ENCODE peak calls at places on chromosomes 6 and 20, in six cellular contexts. Q, W, V, G, S and J are unnamed samples.

GRCh38 chr6:25331085-25331685 is 52.0 kb downstream of the CARMIL1 start:
- DNase-seq in Q (no peak), W (no peak), V (no peak), G (no peak), S (no peak), J (no peak)

GRCh38 chr6:143251288-143251687 is 190.6 kb downstream of the AIG1 start:
- DNase-seq in Q (no peak), W (no peak), V (no peak), G (no peak), S (no peak), J (no peak)

GRCh38 chr6:30495993-30496392 is 6.7 kb downstream of the HLA-E start:
- DNase-seq in Q (no peak), W (no peak), V (no peak), G (no peak), S (no peak), J (no peak)

GRCh38 chr6:108732101-108732870 is 115.9 kb upstream of the ARMC2 start:
- DNase-seq in Q (no peak), W (no peak), V (no peak), G (no peak), S (no peak), J (no peak)

GRCh38 chr6:147905721-147906120 is 397.2 kb downstream of the SAMD5 start:
- DNase-seq in Q (no peak), W (no peak), V (no peak), G (no peak), S (no peak), J (no peak)

GRCh38 chr20:52172392-52173047 is 19.1 kb downstream of the ZFP64 start:
- DNase-seq in Q (no peak), W (no peak), V (no peak), G (no peak), S (no peak), J (no peak)

GRCh38 chr6:126444874-126445273 is 105.0 kb downstream of the CENPW start:
- DNase-seq in Q (no peak), W (no peak), V (no peak), G (no peak), S (no peak), J (no peak)

GRCh38 chr6:18507561-18507960 is 120.4 kb downstream of the RNF144B start:
- DNase-seq in Q (no peak), W (no peak), V (no peak), G (no peak), S (no peak), J (no peak)

GRCh38 chr6:122145246-122145645 is 254.2 kb upstream of the HSF2 start:
- DNase-seq in Q (no peak), W (no peak), V (no peak), G (no peak), S (no peak), J (no peak)

GRCh38 chr20:10671221-10671849 is 2.5 kb downstream of the JAG1 start:
- DNase-seq in Q (peak), W (peak), V (peak), G (peak), S (peak), J (peak)

GRCh38 chr6:77626431-77626830 is 26.4 kb upstream of the MEI4 start:
- DNase-seq in Q (no peak), W (no peak), V (no peak), G (no peak), S (no peak), J (no peak)

GRCh38 chr20:58524814-58525213 is 9.6 kb upstream of the APCDD1L start:
- DNase-seq in Q (peak), W (no peak), V (no peak), G (no peak), S (no peak), J (no peak)

GRCh38 chr6:30463651-30464618 is 25.4 kb upstream of the HLA-E start:
- DNase-seq in Q (no peak), W (peak), V (no peak), G (peak), S (no peak), J (peak)

GRCh38 chr6:4670295-4670694 is 105.9 kb upstream of the CDYL start:
- DNase-seq in Q (no peak), W (no peak), V (no peak), G (no peak), S (no peak), J (no peak)

GRCh38 chr6:33822575-33823395 is 19.0 kb upstream of the MLN start:
- DNase-seq in Q (peak), W (peak), V (peak), G (no peak), S (peak), J (peak)

GRCh38 chr20:36543187-36544133 is 2.1 kb downstream of the MYL9 start:
- DNase-seq in Q (no peak), W (no peak), V (no peak), G (no peak), S (no peak), J (no peak)

GRCh38 chr6:134071876-134072275 is 19.5 kb upstream of the SLC2A12 start:
- DNase-seq in Q (no peak), W (no peak), V (no peak), G (no peak), S (no peak), J (no peak)

GRCh38 chr6:106967936-106968555 is 6.5 kb downstream of the CD24 start:
- DNase-seq in Q (no peak), W (no peak), V (no peak), G (no peak), S (no peak), J (no peak)

GRCh38 chr6:125477141-125477540 is 175.4 kb upstream of the HDDC2 start:
- DNase-seq in Q (no peak), W (no peak), V (no peak), G (no peak), S (no peak), J (no peak)

GRCh38 chr20:32999603-33000250 is 4.5 kb downstream of the SUN5 start:
- DNase-seq in Q (no peak), W (peak), V (no peak), G (no peak), S (no peak), J (peak)

GRCh38 chr6:147604373-147604772 is 95.9 kb downstream of the SAMD5 start:
- DNase-seq in Q (no peak), W (no peak), V (no peak), G (no peak), S (no peak), J (no peak)

GRCh38 chr20:25418779-25419178 is 11.3 kb downstream of the GINS1 start:
- DNase-seq in Q (no peak), W (no peak), V (no peak), G (no peak), S (no peak), J (no peak)

GRCh38 chr6:106997392-106998257 is 23.1 kb upstream of the CD24 start:
- DNase-seq in Q (peak), W (peak), V (peak), G (peak), S (peak), J (peak)

GRCh38 chr20:38617011-38617829 is 15.6 kb downstream of the ARHGAP40 start:
- DNase-seq in Q (peak), W (peak), V (no peak), G (no peak), S (no peak), J (no peak)

GRCh38 chr6:56246544-56246940 is 838 bp downstream of the COL21A1 start:
- DNase-seq in Q (no peak), W (no peak), V (no peak), G (no peak), S (no peak), J (no peak)

GRCh38 chr6:2581611-2582010 is 169.1 kb downstream of the MYLK4 start:
- DNase-seq in Q (no peak), W (no peak), V (peak), G (no peak), S (no peak), J (no peak)

GRCh38 chr6:69867075-69867911 is 937 bp downstream of the COL19A1 start:
- DNase-seq in Q (peak), W (peak), V (peak), G (no peak), S (peak), J (peak)

GRCh38 chr6:31402324-31403282 is 792 bp upstream of the MICA start:
- DNase-seq in Q (no peak), W (no peak), V (no peak), G (no peak), S (peak), J (no peak)

GRCh38 chr6:26071135-26071534 is 16.1 kb upstream of the HFE start:
- DNase-seq in Q (no peak), W (no peak), V (no peak), G (no peak), S (peak), J (no peak)

GRCh38 chr20:10761786-10762185 is 88.0 kb upstream of the JAG1 start:
- DNase-seq in Q (peak), W (peak), V (peak), G (no peak), S (no peak), J (no peak)

GRCh38 chr6:18362058-18362561 is 25.0 kb upstream of the RNF144B start:
- DNase-seq in Q (no peak), W (no peak), V (peak), G (no peak), S (no peak), J (no peak)

GRCh38 chr6:113476937-113477839 is 380.0 kb upstream of the MARCKS start:
- DNase-seq in Q (no peak), W (no peak), V (no peak), G (no peak), S (no peak), J (no peak)

GRCh38 chr6:43772571-43773049 is 2.6 kb downstream of the VEGFA start:
- DNase-seq in Q (peak), W (peak), V (peak), G (no peak), S (peak), J (peak)

GRCh38 chr6:77124604-77125003 is 338.7 kb downstream of the HTR1B start:
- DNase-seq in Q (no peak), W (no peak), V (no peak), G (no peak), S (no peak), J (no peak)

GRCh38 chr20:17510548-17510947 is 20.6 kb downstream of the BFSP1 start:
- DNase-seq in Q (no peak), W (no peak), V (no peak), G (no peak), S (no peak), J (no peak)

GRCh38 chr20:35320396-35321126 is 28.3 kb upstream of the FAM83C start:
- DNase-seq in Q (peak), W (peak), V (no peak), G (no peak), S (no peak), J (no peak)

GRCh38 chr20:36028106-36028826 is 59.9 kb downstream of the CNBD2 start:
- DNase-seq in Q (no peak), W (no peak), V (no peak), G (no peak), S (no peak), J (no peak)

GRCh38 chr6:35086636-35087360 is 54.3 kb downstream of the TCP11 start:
- DNase-seq in Q (no peak), W (no peak), V (no peak), G (no peak), S (no peak), J (no peak)

GRCh38 chr6:151087861-151088598 is 151.7 kb upstream of the AKAP12 start:
- DNase-seq in Q (peak), W (peak), V (no peak), G (no peak), S (peak), J (peak)

GRCh38 chr6:139972116-139972515 is 597.7 kb upstream of the CITED2 start:
- DNase-seq in Q (no peak), W (no peak), V (no peak), G (no peak), S (no peak), J (no peak)

GRCh38 chr6:139970591-139970991 is 596.1 kb upstream of the CITED2 start:
- DNase-seq in Q (no peak), W (no peak), V (peak), G (no peak), S (no peak), J (no peak)

GRCh38 chr6:139979021-139979721 is 604.7 kb upstream of the CITED2 start:
- DNase-seq in Q (no peak), W (no peak), V (no peak), G (no peak), S (no peak), J (no peak)

GRCh38 chr6:139977887-139978332 is 603.5 kb upstream of the CITED2 start:
- DNase-seq in Q (peak), W (peak), V (peak), G (no peak), S (no peak), J (no peak)

GRCh38 chr6:139973602-139974373 is 599.3 kb upstream of the CITED2 start:
- DNase-seq in Q (peak), W (no peak), V (peak), G (no peak), S (peak), J (peak)
- TF ChIP-seq MYC in Q (no peak), W (no peak), V (no peak), G (no peak), S (no peak), J (no peak)

GRCh38 chr20:63219447-63219821 is 3.5 kb upstream of the YTHDF1 start:
- DNase-seq in Q (no peak), W (no peak), V (no peak), G (no peak), S (no peak), J (no peak)
- TF ChIP-seq MYC in Q (no peak), W (no peak), V (no peak), G (no peak), S (no peak), J (no peak)

GRCh38 chr6:90714319-90714718 is 127.4 kb upstream of the MAP3K7 start:
- DNase-seq in Q (no peak), W (no peak), V (no peak), G (no peak), S (no peak), J (no peak)
- TF ChIP-seq MYC in Q (no peak), W (no peak), V (no peak), G (no peak), S (no peak), J (no peak)

DNA sequence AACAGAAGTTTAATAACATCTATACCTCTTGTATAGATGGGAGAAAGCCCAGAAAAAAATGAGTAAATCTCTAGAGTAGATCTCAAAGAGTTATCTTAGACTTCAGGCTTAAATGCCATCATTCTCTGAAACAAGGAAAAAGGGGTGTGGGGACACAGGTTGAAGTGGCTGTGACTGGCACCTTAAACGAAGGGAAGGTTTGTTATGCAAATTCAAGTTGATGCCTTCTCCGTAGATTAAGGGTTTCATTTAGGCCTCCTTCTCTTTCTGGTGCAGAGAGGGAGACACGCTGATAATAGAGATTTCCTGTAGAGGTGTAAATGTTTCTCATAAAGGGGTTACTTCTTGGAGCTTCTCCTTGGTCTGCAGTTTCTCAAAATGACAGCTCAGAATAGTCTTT is 252.1 kb downstream of the CD83 start:
- DNase-seq in Q (no peak), W (no peak), V (no peak), G (no peak), S (no peak), J (no peak)
- TF ChIP-seq MYC in Q (no peak), W (no peak), V (no peak), G (no peak), S (no peak), J (no peak)

GRCh38 chr6:36516991-36517390 is 30.3 kb downstream of the STK38 start:
- DNase-seq in Q (no peak), W (no peak), V (no peak), G (no peak), S (no peak), J (no peak)

GRCh38 chr6:36514554-36515456 is 32.5 kb downstream of the STK38 start:
- DNase-seq in Q (no peak), W (peak), V (no peak), G (no peak), S (no peak), J (no peak)

GRCh38 chr6:36515844-36516243 is 31.4 kb downstream of the STK38 start:
- DNase-seq in Q (no peak), W (no peak), V (no peak), G (no peak), S (no peak), J (no peak)

GRCh38 chr6:36517408-36517807 is 29.9 kb downstream of the STK38 start:
- DNase-seq in Q (no peak), W (no peak), V (no peak), G (no peak), S (no peak), J (no peak)

GRCh38 chr6:36516559-36516958 is 30.7 kb downstream of the STK38 start:
- DNase-seq in Q (no peak), W (no peak), V (no peak), G (no peak), S (no peak), J (no peak)
- TF ChIP-seq MYC in Q (no peak), W (no peak), V (no peak), G (no peak), S (no peak), J (no peak)

GRCh38 chr6:137840252-137840651 is 26.8 kb upstream of the TNFAIP3 start:
- DNase-seq in Q (no peak), W (no peak), V (no peak), G (no peak), S (no peak), J (no peak)
- TF ChIP-seq MYC in Q (no peak), W (no peak), V (no peak), G (no peak), S (no peak), J (no peak)

DNA sequence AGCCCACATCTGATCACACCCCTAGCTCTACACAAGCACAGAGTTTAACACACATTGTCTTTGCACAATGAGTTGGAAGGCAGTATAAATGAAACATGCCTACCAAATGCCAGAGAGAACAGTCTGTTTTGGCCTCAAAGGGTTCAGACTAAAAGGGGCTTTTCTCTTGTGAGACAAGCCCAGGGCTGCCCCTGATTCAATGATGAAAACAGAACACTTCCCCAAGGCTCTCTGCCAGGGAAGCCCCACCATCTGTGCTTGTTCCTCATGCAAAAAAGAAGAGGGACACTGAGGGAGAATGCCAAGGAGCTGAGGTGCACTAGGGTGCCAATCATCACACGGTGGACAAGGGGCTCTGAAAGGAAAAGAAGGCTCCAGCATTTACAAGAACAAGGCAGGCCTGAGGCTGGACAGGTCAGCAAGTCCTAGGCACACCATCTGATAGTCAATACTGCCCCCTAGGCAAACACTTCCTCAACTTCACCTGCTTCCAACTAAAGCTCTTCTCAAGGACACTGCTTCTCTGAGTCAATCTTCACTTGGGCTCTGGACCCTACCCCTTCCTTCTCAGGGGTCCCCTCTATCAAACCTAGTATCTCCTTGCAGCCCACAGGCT is 37.5 kb upstream of the SLC4A11 start:
- DNase-seq in Q (peak), W (peak), V (peak), G (no peak), S (peak), J (peak)
- TF ChIP-seq MYC in Q (no peak), W (no peak), V (no peak), G (no peak), S (no peak), J (no peak)

DNA sequence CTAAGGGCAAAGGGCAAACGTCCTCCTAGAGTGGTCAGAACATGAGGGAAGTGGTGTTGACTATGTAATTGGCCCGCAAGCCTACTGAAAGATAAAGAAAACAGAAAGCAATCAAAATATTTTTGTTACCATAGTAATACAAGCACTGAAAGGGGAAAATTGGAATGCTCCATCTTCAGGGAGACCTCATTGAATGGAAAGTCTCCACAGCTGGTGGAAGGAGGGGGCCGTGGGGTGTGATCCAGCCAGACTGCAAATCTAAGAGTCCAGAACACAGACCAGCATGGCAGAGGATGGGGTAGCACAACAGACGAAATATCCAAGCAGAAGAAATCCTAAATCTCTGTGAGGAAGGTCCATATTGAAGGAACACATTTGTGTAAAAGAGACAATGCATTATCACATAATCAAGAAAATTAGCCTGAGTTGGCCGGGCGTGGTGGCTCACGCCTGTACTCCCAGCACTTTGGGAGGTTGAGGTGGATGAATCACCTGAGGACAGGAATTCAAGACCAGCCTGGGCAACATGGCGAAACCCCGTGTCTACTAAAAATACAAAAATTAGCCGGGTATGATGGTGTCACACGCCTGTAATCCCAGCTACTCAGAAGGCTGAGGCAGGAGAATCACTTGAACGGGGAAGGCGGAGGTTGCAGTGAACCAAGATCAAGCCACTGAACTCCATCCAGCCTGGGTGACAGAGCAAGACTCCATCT is 39.5 kb downstream of the MTFR2 start:
- DNase-seq in Q (no peak), W (no peak), V (no peak), G (no peak), S (no peak), J (no peak)
- TF ChIP-seq MYC in Q (no peak), W (no peak), V (no peak), G (no peak), S (no peak), J (no peak)